ENCODE peak calls at places on chromosomes 5 and 9, in five cellular contexts. X, C, S, O and H are unnamed samples.

GRCh38 chr9:109458453-109459211 is 39.5 kb downstream of the PTPN3 start:
- DNase-seq in X (no peak), O (no peak), S (no peak), C (no peak), H (no peak)

GRCh38 chr5:118326496-118327045 is 661.8 kb downstream of the DTWD2 start:
- DNase-seq in X (no peak), O (no peak), S (no peak), C (no peak), H (peak; percentile 29)

GRCh38 chr9:5621327-5621726 is 7.6 kb upstream of the RIC1 start:
- DNase-seq in S (no peak), C (no peak), X (no peak), O (no peak), H (peak; percentile 91)

GRCh38 chr9:95004452-95005275 is 278.2 kb downstream of the AOPEP start:
- DNase-seq in C (peak; percentile 45), O (peak; percentile 77), X (peak; percentile 65), S (peak; percentile 27), H (peak; percentile 59)

GRCh38 chr9:137694962-137695875 is 76.4 kb downstream of the EHMT1 start:
- DNase-seq in O (peak; percentile 86), C (peak; percentile 52), S (peak; percentile 20), X (peak; percentile 79), H (peak; percentile 48)

GRCh38 chr9:95505676-95506437 is 10.9 kb downstream of the PTCH1 start:
- DNase-seq in S (peak; percentile 32), C (peak; percentile 66), O (peak; percentile 88), X (peak; percentile 71), H (peak; percentile 53)

GRCh38 chr9:14692536-14692917 is 705 bp downstream of the ZDHHC21 start:
- DNase-seq in X (no peak), S (no peak), C (no peak), O (peak; percentile 3), H (peak; percentile 21)

GRCh38 chr9:124452326-124452725 is 2.1 kb downstream of the ADGRD2 start:
- DNase-seq in X (no peak), S (no peak), O (no peak), C (no peak), H (no peak)

GRCh38 chr9:72577212-72577753 is 55.9 kb downstream of the TMC1 start:
- DNase-seq in C (no peak), S (no peak), O (peak; percentile 17), X (no peak), H (peak; percentile 93)

GRCh38 chr9:81103597-81104471 is 585.5 kb downstream of the TLE1 start:
- DNase-seq in X (no peak), O (no peak), C (no peak), S (no peak), H (no peak)

GRCh38 chr5:55742778-55743177 is 4.9 kb downstream of the DDX4 start:
- DNase-seq in X (no peak), C (no peak), O (peak; percentile 14), S (no peak), H (no peak)

GRCh38 chr5:178192244-178192643 is 5.1 kb upstream of the GMCL2 start:
- DNase-seq in C (no peak), S (no peak), X (no peak), O (no peak), H (no peak)

GRCh38 chr9:112061152-112061740 is 113.9 kb downstream of the SUSD1 start:
- DNase-seq in S (peak; percentile 25), O (peak; percentile 34), C (no peak), X (no peak), H (peak; percentile 97)

GRCh38 chr5:27911216-27911615 is 872.8 kb upstream of the CDH9 start:
- DNase-seq in O (no peak), S (no peak), C (no peak), X (no peak), H (no peak)

GRCh38 chr9:27572918-27573698 is at the start of gene C9orf72:
- DNase-seq in S (peak; percentile 83), C (peak; percentile 93), X (peak; percentile 87), O (peak; percentile 92), H (peak; percentile 69)

GRCh38 chr5:58490397-58491072 is 700 bp upstream of the GAPT start:
- DNase-seq in S (no peak), O (no peak), C (no peak), X (no peak), H (no peak)

GRCh38 chr9:69036319-69036718 is 767 bp downstream of the FXN start:
- DNase-seq in S (peak; percentile 34), X (no peak), C (peak; percentile 42), O (no peak), H (no peak)

GRCh38 chr5:146336197-146336596 is 2.4 kb upstream of the POU4F3 start:
- DNase-seq in O (no peak), S (no peak), X (no peak), C (no peak), H (peak; percentile 14)

GRCh38 chr9:34343605-34344004 is 14.2 kb downstream of the NUDT2 start:
- DNase-seq in O (no peak), S (no peak), C (no peak), X (no peak), H (no peak)

GRCh38 chr5:176743828-176744583 is 66.4 kb upstream of the UNC5A start:
- DNase-seq in O (no peak), S (no peak), X (peak; percentile 5), C (no peak), H (no peak)

GRCh38 chr5:6492934-6493333 is 44.3 kb downstream of the UBE2QL1 start:
- DNase-seq in O (no peak), S (no peak), C (no peak), X (no peak), H (no peak)

GRCh38 chr9:76534031-76534430 is 75.0 kb downstream of the GCNT1 start:
- DNase-seq in S (no peak), X (no peak), O (no peak), C (no peak), H (peak; percentile 88)

GRCh38 chr9:90219548-90220118 is 423.0 kb downstream of the DIRAS2 start:
- DNase-seq in O (peak; percentile 65), S (no peak), X (peak; percentile 35), C (no peak), H (no peak)

GRCh38 chr5:33679791-33680190 is 212.0 kb downstream of the ADAMTS12 start:
- DNase-seq in S (no peak), C (no peak), O (no peak), X (no peak), H (peak; percentile 79)

GRCh38 chr9:21965401-21965951 is 28.7 kb downstream of the CDKN2A start:
- DNase-seq in X (no peak), O (peak; percentile 82), S (peak; percentile 40), C (no peak), H (peak; percentile 70)

GRCh38 chr9:83722726-83723495 is 15.2 kb upstream of the UBQLN1 start:
- DNase-seq in O (no peak), S (no peak), C (no peak), X (no peak), H (no peak)

GRCh38 chr5:168712280-168712924 is 133.2 kb upstream of the PANK3 start:
- DNase-seq in O (no peak), C (no peak), S (no peak), X (no peak), H (peak; percentile 98)

GRCh38 chr9:136854842-136855460 is 2.8 kb downstream of the MAMDC4 start:
- DNase-seq in S (no peak), C (no peak), O (no peak), X (no peak), H (no peak)